ENCODE peak calls at places on chromosome 10, in ten cellular contexts. T is colonic mucosa, G is IMR-90, H is left ventricle myocardium inferior, Y is adrenal gland, U is SK-N-SH, P is PC-9, E is fibroblast of lung, Z is left lung, D is astrocyte. S is an unnamed sample. For H3K36me3, the result is how much of the 10 kb centered on the place peaks cover.

GRCh38 chr10:86888585-86889381 is 68.6 kb downstream of the MMRN2 start:
- DNase-seq in T (no peak), G (peak), H (no peak), Y (peak), U (no peak), P (no peak), E (peak), Z (no peak), D (peak), S (peak)

GRCh38 chr10:66925896-66926719 is at the start of gene LRRTM3:
- DNase-seq in T (peak), G (peak), H (peak), Y (peak), U (peak), P (no peak), E (peak), Z (peak), D (peak), S (no peak)

GRCh38 chr10:78255214-78255613 is 221.6 kb downstream of the RPS24 start:
- DNase-seq in T (no peak), G (peak), H (no peak), Y (no peak), U (no peak), P (no peak), E (peak), Z (no peak), D (no peak), S (no peak)

GRCh38 chr10:5534880-5535856 is 10.4 kb downstream of the CALML3 start:
- DNase-seq in T (no peak), G (peak), H (no peak), Y (no peak), U (no peak), P (peak), E (peak), Z (no peak), D (no peak), S (no peak)

GRCh38 chr10:3978762-3979161 is 193.8 kb upstream of the KLF6 start:
- DNase-seq in T (peak), G (no peak), H (no peak), Y (no peak), U (no peak), P (no peak), E (no peak), Z (no peak), D (no peak), S (no peak)

GRCh38 chr10:26437637-26438461 is at the start of gene APBB1IP:
- DNase-seq in T (peak), G (no peak), H (peak), Y (peak), U (no peak), P (no peak), E (peak), Z (peak), D (no peak), S (peak)

GRCh38 chr10:34127676-34128075 is 687.4 kb downstream of the PARD3 start:
- DNase-seq in T (no peak), G (no peak), H (no peak), Y (no peak), U (no peak), P (no peak), E (no peak), Z (no peak), D (no peak), S (no peak)

GRCh38 chr10:15427836-15428414 is 56.8 kb upstream of the FAM171A1 start:
- DNase-seq in T (no peak), G (peak), H (no peak), Y (no peak), U (peak), P (no peak), E (peak), Z (no peak), D (peak), S (peak)

GRCh38 chr10:49441488-49442476 is 45.9 kb upstream of the DRGX start:
- DNase-seq in T (no peak), G (no peak), H (no peak), Y (no peak), U (no peak), P (no peak), E (no peak), Z (no peak), D (no peak), S (no peak)

GRCh38 chr10:125120046-125120710 is 40.2 kb downstream of the CTBP2 start:
- DNase-seq in T (no peak), G (peak), H (no peak), Y (no peak), U (no peak), P (no peak), E (peak), Z (no peak), D (no peak), S (no peak)

GRCh38 chr10:102065561-102066420 is 642 bp downstream of the HPS6 start:
- DNase-seq in T (peak), G (peak), H (peak), Y (peak), U (peak), P (no peak), E (no peak), Z (peak), D (no peak), S (peak)

GRCh38 chr10:44857363-44858016 is 53.6 kb upstream of the TMEM72 start:
- DNase-seq in T (peak), G (peak), H (peak), Y (peak), U (peak), P (peak), E (peak), Z (no peak), D (peak), S (peak)

GRCh38 chr10:130337696-130338587 is 201.8 kb downstream of the GLRX3 start:
- DNase-seq in T (no peak), G (no peak), H (no peak), Y (no peak), U (no peak), P (no peak), E (no peak), Z (no peak), D (no peak), S (no peak)

GRCh38 chr10:130337305-130337640 is 201.1 kb downstream of the GLRX3 start:
- DNase-seq in T (no peak), G (no peak), H (no peak), Y (no peak), U (no peak), P (no peak), E (no peak), Z (no peak), D (no peak), S (no peak)

GRCh38 chr10:130339911-130340310 is 203.7 kb downstream of the GLRX3 start:
- DNase-seq in T (no peak), G (no peak), H (no peak), Y (no peak), U (no peak), P (no peak), E (no peak), Z (no peak), D (no peak), S (no peak)

GRCh38 chr10:130339091-130339490 is 202.9 kb downstream of the GLRX3 start:
- DNase-seq in T (no peak), G (no peak), H (no peak), Y (no peak), U (no peak), P (no peak), E (no peak), Z (no peak), D (no peak), S (no peak)

GRCh38 chr10:130338588-130339070 is 202.4 kb downstream of the GLRX3 start:
- DNase-seq in T (no peak), G (no peak), H (no peak), Y (no peak), U (no peak), P (no peak), E (no peak), Z (no peak), D (no peak), S (no peak)
- H3K36me3 ChIP-seq in T (under half), G (under half), H (under half), Y (under half), U (under half), P (under half), E (under half), Z (under half), D (under half), S (under half)

GRCh38 chr10:128963246-128964099 is 503.6 kb upstream of the MGMT start:
- DNase-seq in T (no peak), G (no peak), H (no peak), Y (no peak), U (no peak), P (no peak), E (no peak), Z (no peak), D (no peak), S (no peak)

GRCh38 chr10:128958881-128959690 is 508.0 kb upstream of the MGMT start:
- DNase-seq in T (no peak), G (no peak), H (no peak), Y (no peak), U (no peak), P (no peak), E (no peak), Z (no peak), D (no peak), S (no peak)

GRCh38 chr10:128969551-128969950 is 497.5 kb upstream of the MGMT start:
- DNase-seq in T (no peak), G (no peak), H (no peak), Y (no peak), U (no peak), P (no peak), E (no peak), Z (no peak), D (no peak), S (no peak)

GRCh38 chr10:128959746-128960145 is 507.3 kb upstream of the MGMT start:
- DNase-seq in T (no peak), G (no peak), H (no peak), Y (no peak), U (no peak), P (no peak), E (no peak), Z (no peak), D (no peak), S (no peak)

DNA sequence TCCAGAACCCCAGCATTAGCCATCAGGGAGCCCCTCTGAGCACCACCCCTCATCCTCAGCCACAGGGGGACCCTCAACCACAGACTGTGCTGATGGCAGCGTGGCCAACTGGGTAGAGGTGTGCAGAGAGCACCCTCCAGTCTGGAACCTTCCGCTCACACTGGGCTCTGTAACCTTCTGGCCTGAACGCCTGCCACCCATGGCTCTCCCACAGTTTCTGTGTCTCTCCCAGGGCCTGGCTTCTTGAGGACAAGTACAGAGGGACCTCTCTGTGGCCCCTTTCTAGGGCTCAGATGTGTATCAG is 503.0 kb upstream of the MGMT start:
- DNase-seq in T (no peak), G (no peak), H (no peak), Y (no peak), U (no peak), P (no peak), E (no peak), Z (no peak), D (no peak), S (no peak)
- H3K36me3 ChIP-seq in T (under half), G (under half), H (under half), Y (under half), U (under half), P (under half), E (under half), Z (under half), D (under half), S (under half)

GRCh38 chr10:113891476-113891875 is 37.0 kb downstream of the NHLRC2 start:
- DNase-seq in T (no peak), G (no peak), H (no peak), Y (no peak), U (no peak), P (no peak), E (no peak), Z (no peak), D (no peak), S (no peak)

GRCh38 chr10:113893570-113893969 is 39.1 kb downstream of the NHLRC2 start:
- DNase-seq in T (no peak), G (no peak), H (no peak), Y (no peak), U (no peak), P (peak), E (no peak), Z (no peak), D (no peak), S (no peak)

GRCh38 chr10:113894581-113894980 is 40.1 kb downstream of the NHLRC2 start:
- DNase-seq in T (no peak), G (no peak), H (no peak), Y (no peak), U (no peak), P (no peak), E (no peak), Z (no peak), D (no peak), S (no peak)

GRCh38 chr10:113895018-113895417 is 40.6 kb downstream of the NHLRC2 start:
- DNase-seq in T (no peak), G (peak), H (no peak), Y (no peak), U (no peak), P (peak), E (peak), Z (no peak), D (peak), S (no peak)

GRCh38 chr10:113890769-113891168 is 36.3 kb downstream of the NHLRC2 start:
- DNase-seq in T (no peak), G (no peak), H (no peak), Y (no peak), U (no peak), P (no peak), E (no peak), Z (no peak), D (no peak), S (no peak)
- H3K36me3 ChIP-seq in T (under half), G (under half), H (under half), Y (under half), U (under half), P (under half), E (under half), Z (under half), D (under half), S (under half)

GRCh38 chr10:11594589-11595394 is 16.7 kb downstream of the USP6NL start:
- DNase-seq in T (no peak), G (no peak), H (no peak), Y (peak), U (no peak), P (no peak), E (no peak), Z (no peak), D (no peak), S (no peak)
- H3K36me3 ChIP-seq in T (under half), G (under half), H (under half), Y (under half), U (under half), P (under half), E (under half), Z (under half), D (under half), S (under half)

DNA sequence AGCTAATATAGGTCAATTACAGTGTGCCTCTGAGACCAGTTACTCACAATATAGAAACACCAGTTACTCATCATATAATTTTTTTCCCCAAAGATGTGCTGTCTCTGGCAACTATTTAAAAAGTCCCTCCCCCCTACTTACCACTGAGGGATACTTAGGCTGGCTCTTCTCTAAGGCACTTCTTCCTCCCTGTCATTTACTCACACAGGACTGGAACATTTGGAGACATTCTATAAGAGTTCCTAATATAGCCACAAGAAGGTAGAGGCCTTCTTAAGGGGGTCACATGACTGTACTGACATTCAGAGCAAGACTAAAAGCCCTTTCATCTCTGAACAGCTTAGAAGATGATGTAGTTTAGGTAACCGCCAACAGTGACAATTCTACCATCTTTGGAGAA is 44.4 kb upstream of the SLIT1 start:
- DNase-seq in T (no peak), G (peak), H (no peak), Y (no peak), U (no peak), P (no peak), E (peak), Z (no peak), D (peak), S (no peak)
- H3K36me3 ChIP-seq in T (under half), G (under half), H (under half), Y (under half), U (under half), P (under half), E (under half), Z (under half), D (under half), S (under half)

DNA sequence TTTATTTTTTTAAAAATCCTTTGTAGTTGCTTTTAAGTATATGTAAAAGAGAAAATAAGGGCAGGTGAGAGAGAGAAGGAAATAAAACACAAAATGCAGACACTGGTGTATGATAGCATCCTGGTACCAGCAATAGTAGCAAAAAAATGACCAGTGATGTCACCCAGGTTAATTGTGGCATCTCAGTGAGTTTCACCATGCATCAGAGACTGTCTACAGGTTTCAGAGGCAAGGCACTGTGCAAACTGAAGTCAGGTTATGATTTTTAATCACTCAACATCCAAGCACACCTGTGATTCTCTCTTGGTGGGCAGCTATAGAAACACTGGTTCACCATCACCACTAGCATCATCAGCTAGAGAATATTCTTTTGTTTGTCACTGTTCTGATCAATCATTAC is 509.3 kb downstream of the SORCS1 start:
- DNase-seq in T (no peak), G (no peak), H (no peak), Y (no peak), U (no peak), P (no peak), E (no peak), Z (no peak), D (no peak), S (no peak)
- H3K36me3 ChIP-seq in T (under half), G (under half), H (under half), Y (under half), U (under half), P (under half), E (under half), Z (under half), D (under half), S (under half)

GRCh38 chr10:11255156-11255555 is 237.5 kb downstream of the CELF2 start:
- DNase-seq in T (no peak), G (no peak), H (no peak), Y (no peak), U (no peak), P (no peak), E (no peak), Z (no peak), D (no peak), S (no peak)
- H3K36me3 ChIP-seq in T (under half), G (under half), H (under half), Y (under half), U (under half), P (under half), E (under half), Z (half or more), D (under half), S (half or more)

DNA sequence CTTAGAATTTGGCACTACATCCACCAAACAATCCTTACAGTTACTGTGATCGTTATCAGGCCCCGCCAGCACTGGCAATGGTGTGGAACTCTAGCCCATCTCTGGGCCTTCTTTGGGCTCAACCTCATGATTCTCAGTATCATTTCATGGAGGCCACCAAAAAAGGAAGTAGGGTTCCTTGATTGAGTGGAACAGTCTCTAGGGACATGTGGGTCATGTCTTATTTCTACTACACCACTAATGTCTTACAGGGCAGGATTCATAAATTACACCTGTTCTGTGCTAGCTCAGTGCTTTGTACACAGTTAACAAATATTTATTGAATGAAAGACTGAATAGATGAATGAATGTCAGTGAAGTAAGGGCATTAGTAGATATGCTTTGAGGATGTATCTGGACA is 53.9 kb downstream of the AP3M1 start:
- DNase-seq in T (no peak), G (no peak), H (no peak), Y (no peak), U (no peak), P (no peak), E (no peak), Z (no peak), D (no peak), S (no peak)
- H3K36me3 ChIP-seq in T (under half), G (half or more), H (half or more), Y (under half), U (half or more), P (half or more), E (under half), Z (half or more), D (half or more), S (half or more)